ENCODE peak calls at places on chromosomes 12 and 14, in ten cellular contexts. L is transverse colon; F is AG04450; J is ascending aorta; W is Peyer's patch; E is cardiac muscle cell; V is Panc1; B is dorsolateral prefrontal cortex; M is suprapubic skin; X is CD8-positive, alpha-beta T cell. G is an unnamed sample.

GRCh38 chr12:118714051-118714460 is 267.3 kb upstream of the SRRM4 start:
- DNase-seq in L (peak), F (no peak), J (no peak), W (no peak), E (no peak), V (no peak), B (no peak), M (no peak), X (no peak), G (no peak)

GRCh38 chr12:29710104-29710503 is 73.6 kb downstream of the TMTC1 start:
- DNase-seq in L (no peak), F (no peak), J (no peak), W (no peak), E (peak), V (no peak), B (peak), M (no peak), X (no peak), G (no peak)

GRCh38 chr14:51020024-51020710 is 74.7 kb downstream of the TRIM9 start:
- DNase-seq in L (no peak), F (no peak), J (no peak), W (no peak), E (peak), V (no peak), B (no peak), M (no peak), X (no peak), G (no peak)

GRCh38 chr14:77012193-77012592 is 16.3 kb downstream of the IRF2BPL start:
- DNase-seq in L (no peak), F (no peak), J (no peak), W (no peak), E (peak), V (no peak), B (no peak), M (no peak), X (no peak), G (no peak)

GRCh38 chr14:98952595-98953325 is 319.2 kb downstream of the BCL11B start:
- DNase-seq in L (no peak), F (no peak), J (no peak), W (no peak), E (peak), V (peak), B (no peak), M (no peak), X (no peak), G (no peak)

GRCh38 chr12:53499261-53500118 is at the start of gene MAP3K12:
- DNase-seq in L (peak), F (no peak), J (no peak), W (peak), E (peak), V (no peak), B (peak), M (peak), X (peak), G (no peak)

GRCh38 chr14:72625689-72626088 is 268.2 kb downstream of the DPF3 start:
- DNase-seq in L (no peak), F (no peak), J (no peak), W (no peak), E (no peak), V (no peak), B (no peak), M (no peak), X (no peak), G (no peak)

GRCh38 chr12:50185975-50186663 is 18.9 kb upstream of the CERS5 start:
- DNase-seq in L (no peak), F (no peak), J (no peak), W (no peak), E (peak), V (no peak), B (no peak), M (no peak), X (no peak), G (peak)

GRCh38 chr12:79512068-79512467 is 178.7 kb downstream of the PAWR start:
- DNase-seq in L (no peak), F (no peak), J (no peak), W (no peak), E (no peak), V (no peak), B (no peak), M (no peak), X (no peak), G (no peak)

GRCh38 chr12:4015225-4016076 is 142.3 kb upstream of the PARP11 start:
- DNase-seq in L (peak), F (no peak), J (no peak), W (no peak), E (no peak), V (no peak), B (no peak), M (no peak), X (no peak), G (no peak)

GRCh38 chr14:105492051-105492965 is 1.3 kb downstream of the TEDC1 start:
- DNase-seq in L (no peak), F (no peak), J (peak), W (no peak), E (no peak), V (no peak), B (no peak), M (no peak), X (no peak), G (no peak)
- H3K27ac ChIP-seq in L (peak), F (no peak), J (no peak), W (peak), E (no peak), V (peak), B (no peak), M (peak), X (no peak), G (no peak)

GRCh38 chr12:51360315-51360714 is 13.8 kb upstream of the CELA1 start:
- DNase-seq in L (no peak), F (no peak), J (no peak), W (no peak), E (no peak), V (no peak), B (no peak), M (no peak), X (no peak), G (no peak)

GRCh38 chr12:51359851-51360250 is 13.4 kb upstream of the CELA1 start:
- DNase-seq in L (no peak), F (no peak), J (no peak), W (no peak), E (no peak), V (no peak), B (no peak), M (no peak), X (no peak), G (no peak)

GRCh38 chr12:51362307-51362706 is 15.8 kb upstream of the CELA1 start:
- DNase-seq in L (no peak), F (no peak), J (no peak), W (no peak), E (no peak), V (no peak), B (peak), M (no peak), X (no peak), G (no peak)

GRCh38 chr12:51362747-51363342 is 16.4 kb upstream of the CELA1 start:
- DNase-seq in L (no peak), F (no peak), J (no peak), W (no peak), E (no peak), V (no peak), B (no peak), M (no peak), X (no peak), G (no peak)

DNA sequence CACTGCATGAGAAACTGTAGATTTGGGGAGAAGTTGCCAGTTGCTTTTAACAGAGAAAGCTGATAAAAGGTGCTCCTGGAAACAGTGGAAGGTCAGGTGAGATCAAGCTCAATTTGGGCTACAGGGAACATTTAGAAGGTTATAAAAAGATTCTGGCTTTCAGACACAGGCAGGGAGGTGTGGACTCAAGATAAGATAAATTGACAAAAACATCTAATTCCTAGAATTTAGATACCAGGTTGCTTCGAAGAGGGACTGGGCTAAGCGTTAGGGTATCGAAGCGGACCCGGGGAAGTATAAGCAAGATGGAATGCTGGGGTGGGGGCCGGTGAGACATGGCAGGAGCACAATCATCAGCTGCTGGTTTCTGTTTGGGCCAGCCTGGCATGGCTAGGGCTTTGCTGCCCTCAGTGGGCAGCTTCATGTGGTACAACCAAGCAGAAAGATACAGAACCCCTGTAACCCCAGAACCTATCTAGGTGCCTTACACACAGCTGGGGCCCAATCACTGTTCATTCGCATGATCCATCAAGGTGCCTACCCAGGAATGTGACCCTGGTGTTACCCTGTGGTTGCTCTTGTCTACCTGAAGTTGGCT is 15.0 kb upstream of the CELA1 start:
- DNase-seq in L (no peak), F (no peak), J (no peak), W (no peak), E (no peak), V (no peak), B (no peak), M (no peak), X (no peak), G (no peak)
- TF ChIP-seq CTCF in L (no peak), F (no peak), J (no peak), W (no peak), E (no peak), V (no peak), B (no peak), M (no peak), X (no peak), G (no peak)

DNA sequence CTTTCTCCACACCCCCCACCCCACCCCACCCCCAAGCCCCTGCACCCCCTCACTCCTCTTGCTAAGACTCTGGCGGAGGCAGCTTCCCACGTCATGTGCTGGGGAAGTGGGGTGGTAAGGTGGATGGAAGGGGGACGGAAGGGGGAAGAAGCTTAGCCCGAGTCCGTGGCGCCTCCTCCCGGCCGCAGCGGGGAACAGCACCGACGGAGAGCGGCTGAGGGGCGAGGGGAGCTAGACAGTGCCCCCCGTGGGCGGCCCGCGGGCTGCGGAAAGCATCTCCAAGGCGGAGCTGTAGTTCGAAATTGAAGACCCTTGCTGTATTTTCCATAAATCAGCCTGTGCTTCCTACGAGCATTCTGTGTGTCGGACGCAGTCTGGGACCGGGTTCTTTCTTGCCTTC is 608 bp upstream of the GRIN2B start:
- DNase-seq in L (peak), F (no peak), J (no peak), W (no peak), E (no peak), V (no peak), B (no peak), M (no peak), X (no peak), G (no peak)
- H3K4me3 ChIP-seq in L (peak), F (no peak), J (peak), W (peak), E (peak), V (no peak), B (peak), M (peak), X (no peak), G (no peak)

GRCh38 chr12:113237748-113238147 is 16.5 kb downstream of the TPCN1 start:
- DNase-seq in L (peak), F (no peak), J (no peak), W (no peak), E (no peak), V (no peak), B (no peak), M (no peak), X (no peak), G (no peak)

GRCh38 chr12:113236539-113237354 is 15.5 kb downstream of the TPCN1 start:
- DNase-seq in L (peak), F (no peak), J (no peak), W (no peak), E (no peak), V (no peak), B (peak), M (peak), X (no peak), G (no peak)

GRCh38 chr12:113239811-113240331 is 18.6 kb downstream of the TPCN1 start:
- DNase-seq in L (peak), F (no peak), J (no peak), W (no peak), E (no peak), V (no peak), B (no peak), M (peak), X (no peak), G (peak)

GRCh38 chr12:113239288-113239771 is 18.1 kb downstream of the TPCN1 start:
- DNase-seq in L (peak), F (no peak), J (no peak), W (no peak), E (no peak), V (no peak), B (no peak), M (peak), X (no peak), G (no peak)

DNA sequence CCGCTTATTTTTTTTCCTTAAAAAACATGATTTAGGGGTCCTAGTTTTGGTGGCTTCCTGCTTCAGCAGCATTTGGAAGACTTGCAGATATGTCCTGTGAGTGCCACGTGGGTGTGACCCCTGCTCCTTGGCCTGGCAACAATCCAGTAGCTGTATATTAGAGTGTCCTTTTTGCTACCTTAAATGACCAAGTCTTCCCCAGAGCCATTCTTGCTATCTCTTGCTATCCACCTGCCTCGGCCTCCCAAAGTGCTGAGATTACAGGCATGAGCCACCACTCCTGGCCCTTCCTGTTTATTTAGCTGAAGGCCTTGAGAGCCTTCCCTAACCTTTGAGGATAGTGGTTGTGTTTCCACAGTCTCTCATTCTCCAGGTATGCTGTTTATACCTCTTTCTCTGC is 17.0 kb downstream of the TPCN1 start:
- DNase-seq in L (no peak), F (no peak), J (no peak), W (no peak), E (no peak), V (no peak), B (no peak), M (peak), X (no peak), G (no peak)
- H3K27ac ChIP-seq in L (peak), F (no peak), J (peak), W (peak), E (no peak), V (peak), B (no peak), M (peak), X (no peak), G (no peak)